ENCODE peak calls at places on chromosomes 2 and 18, in four cellular contexts. E is anterior cingulate cortex, B is endothelial cell of umbilical vein, P is nephron progenitor cell. O is an unnamed sample.

GRCh38 chr2:218345491-218346176 is 11.0 kb upstream of the CATIP start:
- DNase-seq in E (no peak), P (peak), B (no peak), O (no peak)

GRCh38 chr2:133171396-133172004 is 396.8 kb downstream of the NCKAP5 start:
- DNase-seq in B (peak), P (peak), E (peak), O (peak)

GRCh38 chr2:37852585-37853014 is 72.5 kb upstream of the RMDN2 start:
- DNase-seq in E (no peak), P (no peak), B (no peak), O (no peak)

GRCh38 chr2:187594801-187595200 is 40.6 kb upstream of the TFPI start:
- DNase-seq in E (no peak), P (no peak), B (peak), O (no peak)

GRCh38 chr2:25151718-25152117 is 16.7 kb downstream of the POMC start:
- DNase-seq in B (no peak), E (no peak), P (no peak), O (no peak)

GRCh38 chr18:56615738-56616520 is 22.5 kb downstream of the TXNL1 start:
- DNase-seq in P (no peak), B (no peak), E (no peak), O (no peak)

GRCh38 chr2:149561309-149561926 is 26.2 kb downstream of the MMADHC start:
- DNase-seq in P (peak), E (peak), B (peak), O (peak)

GRCh38 chr18:32831781-32832180 is 59.0 kb upstream of the KLHL14 start:
- DNase-seq in P (no peak), B (no peak), E (no peak), O (no peak)

GRCh38 chr2:86249176-86249842 is 50.1 kb downstream of the MRPL35 start:
- DNase-seq in B (no peak), P (no peak), E (peak), O (peak)

GRCh38 chr2:10331702-10332401 is 29.1 kb downstream of the HPCAL1 start:
- DNase-seq in P (no peak), E (no peak), B (no peak), O (no peak)

GRCh38 chr18:3492166-3492565 is 42.2 kb downstream of the TGIF1 start:
- DNase-seq in P (no peak), E (no peak), B (no peak), O (no peak)

GRCh38 chr2:58512878-58513277 is 271.8 kb upstream of the FANCL start:
- DNase-seq in P (no peak), E (no peak), B (no peak), O (no peak)